ENCODE peak calls at places on chromosomes 16 and 17, in four cellular contexts. One of them, this sample, is unnamed.

GRCh38 chr17:72099919-72100318 is 20.9 kb upstream of the SOX9 start:
- DNase-seq in right lobe of liver: no peak
- DNase-seq in IMR-90: peak; percentile 90
- DNase-seq in heart left ventricle: no peak
- DNase-seq in this sample: no peak

GRCh38 chr17:33904438-33904837 is 350.6 kb upstream of the CCL2 start:
- DNase-seq in right lobe of liver: no peak
- DNase-seq in IMR-90: no peak
- DNase-seq in heart left ventricle: no peak
- DNase-seq in this sample: peak; percentile 80

GRCh38 chr16:20331635-20332034 is 4.3 kb upstream of the GP2 start:
- DNase-seq in right lobe of liver: no peak
- DNase-seq in IMR-90: no peak
- DNase-seq in heart left ventricle: no peak
- DNase-seq in this sample: no peak

GRCh38 chr16:21145738-21146137 is 4.9 kb downstream of the DNAH3 start:
- DNase-seq in right lobe of liver: no peak
- DNase-seq in IMR-90: no peak
- DNase-seq in heart left ventricle: no peak
- DNase-seq in this sample: no peak

GRCh38 chr17:77959216-77959925 is 868 bp downstream of the TNRC6C start:
- DNase-seq in right lobe of liver: peak; percentile 50
- DNase-seq in IMR-90: peak; percentile 19
- DNase-seq in heart left ventricle: no peak
- DNase-seq in this sample: peak; percentile 67

GRCh38 chr16:54280751-54281150 is 5.8 kb downstream of the IRX3 start:
- DNase-seq in right lobe of liver: no peak
- DNase-seq in IMR-90: no peak
- DNase-seq in heart left ventricle: no peak
- DNase-seq in this sample: no peak

GRCh38 chr17:76740329-76741118 is 2.6 kb downstream of the MFSD11 start:
- DNase-seq in right lobe of liver: no peak
- DNase-seq in IMR-90: peak; percentile 66
- DNase-seq in heart left ventricle: peak; percentile 56
- DNase-seq in this sample: no peak

GRCh38 chr17:81926451-81927144 is 937 bp downstream of the MAFG start:
- DNase-seq in right lobe of liver: peak; percentile 92
- DNase-seq in IMR-90: peak; percentile 79
- DNase-seq in heart left ventricle: peak; percentile 89
- DNase-seq in this sample: peak; percentile 92

GRCh38 chr17:47949951-47950350 is 7.7 kb downstream of the PRR15L start:
- DNase-seq in right lobe of liver: peak; percentile 71
- DNase-seq in IMR-90: no peak
- DNase-seq in heart left ventricle: no peak
- DNase-seq in this sample: no peak

GRCh38 chr16:410516-411178 is 9.0 kb downstream of the DECR2 start:
- DNase-seq in right lobe of liver: no peak
- DNase-seq in IMR-90: no peak
- DNase-seq in heart left ventricle: no peak
- DNase-seq in this sample: no peak

GRCh38 chr17:48601528-48602430 is 3.0 kb downstream of the HOXB6 start:
- DNase-seq in right lobe of liver: no peak
- DNase-seq in IMR-90: no peak
- DNase-seq in heart left ventricle: no peak
- DNase-seq in this sample: no peak

GRCh38 chr16:48323783-48324775 is 61.1 kb downstream of the SIAH1 start:
- DNase-seq in right lobe of liver: no peak
- DNase-seq in IMR-90: peak; percentile 72
- DNase-seq in heart left ventricle: no peak
- DNase-seq in this sample: no peak

GRCh38 chr17:78360371-78361226 is 722 bp upstream of the SOCS3 start:
- DNase-seq in right lobe of liver: peak; percentile 96
- DNase-seq in IMR-90: peak; percentile 80
- DNase-seq in heart left ventricle: peak; percentile 94
- DNase-seq in this sample: peak; percentile 91

GRCh38 chr16:27844826-27845225 is 218.7 kb downstream of the GSG1L start:
- DNase-seq in right lobe of liver: no peak
- DNase-seq in IMR-90: no peak
- DNase-seq in heart left ventricle: no peak
- DNase-seq in this sample: no peak

GRCh38 chr16:15682105-15682570 is 32.1 kb downstream of the NDE1 start:
- DNase-seq in right lobe of liver: no peak
- DNase-seq in IMR-90: peak; percentile 84
- DNase-seq in heart left ventricle: no peak
- DNase-seq in this sample: peak; percentile 85

GRCh38 chr17:19386276-19386863 is 620 bp downstream of the MFAP4 start:
- DNase-seq in right lobe of liver: peak; percentile 62
- DNase-seq in IMR-90: peak; percentile 92
- DNase-seq in heart left ventricle: peak; percentile 81
- DNase-seq in this sample: peak; percentile 60

GRCh38 chr17:48751172-48751571 is 22.6 kb upstream of the HOXB13 start:
- DNase-seq in right lobe of liver: no peak
- DNase-seq in IMR-90: no peak
- DNase-seq in heart left ventricle: no peak
- DNase-seq in this sample: no peak

GRCh38 chr16:24309222-24309905 is 53.2 kb downstream of the CACNG3 start:
- DNase-seq in right lobe of liver: no peak
- DNase-seq in IMR-90: peak; percentile 39
- DNase-seq in heart left ventricle: no peak
- DNase-seq in this sample: peak; percentile 18

GRCh38 chr17:39813631-39814030 is 50.5 kb downstream of the IKZF3 start:
- DNase-seq in right lobe of liver: no peak
- DNase-seq in IMR-90: no peak
- DNase-seq in heart left ventricle: no peak
- DNase-seq in this sample: no peak

GRCh38 chr17:45823598-45823997 is 21.1 kb upstream of the SPPL2C start:
- DNase-seq in right lobe of liver: no peak
- DNase-seq in IMR-90: no peak
- DNase-seq in heart left ventricle: no peak
- DNase-seq in this sample: no peak

GRCh38 chr16:66175580-66175979 is 190.9 kb upstream of the CDH5 start:
- DNase-seq in right lobe of liver: peak; percentile 7
- DNase-seq in IMR-90: no peak
- DNase-seq in heart left ventricle: no peak
- DNase-seq in this sample: no peak

GRCh38 chr17:72476575-72476986 is 355.8 kb downstream of the SOX9 start:
- DNase-seq in right lobe of liver: no peak
- DNase-seq in IMR-90: no peak
- DNase-seq in heart left ventricle: no peak
- DNase-seq in this sample: no peak

GRCh38 chr17:74522381-74523090 is 8.7 kb downstream of the CD300LB start:
- DNase-seq in right lobe of liver: peak; percentile 43
- DNase-seq in IMR-90: no peak
- DNase-seq in heart left ventricle: no peak
- DNase-seq in this sample: no peak

GRCh38 chr17:41360291-41360995 is 9.2 kb downstream of the KRT33B start:
- DNase-seq in right lobe of liver: no peak
- DNase-seq in IMR-90: peak; percentile 59
- DNase-seq in heart left ventricle: no peak
- DNase-seq in this sample: no peak

GRCh38 chr17:5201011-5201410 is 9.3 kb upstream of the ZNF594 start:
- DNase-seq in right lobe of liver: no peak
- DNase-seq in IMR-90: no peak
- DNase-seq in heart left ventricle: no peak
- DNase-seq in this sample: no peak

GRCh38 chr16:27828671-27829070 is 234.8 kb downstream of the GSG1L start:
- DNase-seq in right lobe of liver: no peak
- DNase-seq in IMR-90: no peak
- DNase-seq in heart left ventricle: no peak
- DNase-seq in this sample: no peak

GRCh38 chr16:67256701-67257230 is 8.0 kb downstream of the SLC9A5 start:
- DNase-seq in right lobe of liver: no peak
- DNase-seq in IMR-90: no peak
- DNase-seq in heart left ventricle: no peak
- DNase-seq in this sample: no peak

GRCh38 chr17:21214777-21215541 is 998 bp upstream of the TMEM11 start:
- DNase-seq in right lobe of liver: no peak
- DNase-seq in IMR-90: no peak
- DNase-seq in heart left ventricle: no peak
- DNase-seq in this sample: peak; percentile 53

GRCh38 chr16:17145029-17145428 is 325.7 kb downstream of the XYLT1 start:
- DNase-seq in right lobe of liver: no peak
- DNase-seq in IMR-90: no peak
- DNase-seq in heart left ventricle: no peak
- DNase-seq in this sample: no peak

GRCh38 chr17:42623732-42624596 is 14.5 kb downstream of the TUBG1 start:
- DNase-seq in right lobe of liver: no peak
- DNase-seq in IMR-90: peak; percentile 38
- DNase-seq in heart left ventricle: no peak
- DNase-seq in this sample: peak; percentile 89

GRCh38 chr17:39705786-39706348 is 6.0 kb downstream of the ERBB2 start:
- DNase-seq in right lobe of liver: peak; percentile 95
- DNase-seq in IMR-90: no peak
- DNase-seq in heart left ventricle: peak; percentile 71
- DNase-seq in this sample: no peak

GRCh38 chr16:13453938-13454553 is 465.9 kb upstream of the ERCC4 start:
- DNase-seq in right lobe of liver: no peak
- DNase-seq in IMR-90: no peak
- DNase-seq in heart left ventricle: no peak
- DNase-seq in this sample: peak; percentile 56

GRCh38 chr17:77429985-77430752 is 289.4 kb downstream of the SEC14L1 start:
- DNase-seq in right lobe of liver: peak; percentile 88
- DNase-seq in IMR-90: peak; percentile 99
- DNase-seq in heart left ventricle: peak; percentile 94
- DNase-seq in this sample: peak; percentile 71

GRCh38 chr17:9529033-9529748 is 46.4 kb downstream of the STX8 start:
- DNase-seq in right lobe of liver: no peak
- DNase-seq in IMR-90: peak; percentile 56
- DNase-seq in heart left ventricle: no peak
- DNase-seq in this sample: peak; percentile 10

GRCh38 chr17:68029512-68030215 is 5.9 kb upstream of the KPNA2 start:
- DNase-seq in right lobe of liver: peak; percentile 79
- DNase-seq in IMR-90: no peak
- DNase-seq in heart left ventricle: no peak
- DNase-seq in this sample: no peak

GRCh38 chr17:64788286-64789060 is 126.4 kb upstream of the SMURF2 start:
- DNase-seq in right lobe of liver: peak; percentile 35
- DNase-seq in IMR-90: no peak
- DNase-seq in heart left ventricle: no peak
- DNase-seq in this sample: no peak

GRCh38 chr16:25426829-25427228 is 169.2 kb upstream of the ZKSCAN2 start:
- DNase-seq in right lobe of liver: no peak
- DNase-seq in IMR-90: no peak
- DNase-seq in heart left ventricle: no peak
- DNase-seq in this sample: no peak

GRCh38 chr16:2082983-2083364 is 35.2 kb downstream of the TSC2 start:
- DNase-seq in right lobe of liver: no peak
- DNase-seq in IMR-90: no peak
- DNase-seq in heart left ventricle: no peak
- DNase-seq in this sample: no peak

GRCh38 chr16:2081201-2081600 is 33.4 kb downstream of the TSC2 start:
- DNase-seq in right lobe of liver: no peak
- DNase-seq in IMR-90: no peak
- DNase-seq in heart left ventricle: no peak
- DNase-seq in this sample: no peak

GRCh38 chr16:2083409-2083808 is 35.6 kb downstream of the TSC2 start:
- DNase-seq in right lobe of liver: no peak
- DNase-seq in IMR-90: no peak
- DNase-seq in heart left ventricle: no peak
- DNase-seq in this sample: no peak

GRCh38 chr16:2081685-2082084 is 33.9 kb downstream of the TSC2 start:
- DNase-seq in right lobe of liver: no peak
- DNase-seq in IMR-90: no peak
- DNase-seq in heart left ventricle: peak; percentile 65
- DNase-seq in this sample: no peak

GRCh38 chr16:2082171-2082982 is 34.6 kb downstream of the TSC2 start:
- DNase-seq in right lobe of liver: peak; percentile 95
- DNase-seq in IMR-90: peak; percentile 41
- DNase-seq in heart left ventricle: peak; percentile 65
- DNase-seq in this sample: no peak
- TF ChIP-seq POLR2A in right lobe of liver: peak; percentile 27
- TF ChIP-seq POLR2A in IMR-90: no peak
- TF ChIP-seq POLR2A in heart left ventricle: no peak
- TF ChIP-seq POLR2A in this sample: no peak

GRCh38 chr16:6913535-6913934 is 419.1 kb upstream of the RBFOX1 start:
- DNase-seq in right lobe of liver: no peak
- DNase-seq in IMR-90: no peak
- DNase-seq in heart left ventricle: no peak
- DNase-seq in this sample: no peak
- TF ChIP-seq POLR2A in right lobe of liver: no peak
- TF ChIP-seq POLR2A in IMR-90: no peak
- TF ChIP-seq POLR2A in heart left ventricle: no peak
- TF ChIP-seq POLR2A in this sample: no peak

GRCh38 chr17:7842380-7842949 is 8.4 kb downstream of the KDM6B start:
- DNase-seq in right lobe of liver: peak; percentile 75
- DNase-seq in IMR-90: peak; percentile 97
- DNase-seq in heart left ventricle: peak; percentile 91
- DNase-seq in this sample: peak; percentile 73

GRCh38 chr17:7842950-7843535 is 9.0 kb downstream of the KDM6B start:
- DNase-seq in right lobe of liver: peak; percentile 76
- DNase-seq in IMR-90: peak; percentile 94
- DNase-seq in heart left ventricle: peak; percentile 90
- DNase-seq in this sample: peak; percentile 75

GRCh38 chr17:7844292-7845154 is 10.3 kb upstream of the TMEM88 start:
- DNase-seq in right lobe of liver: peak; percentile 96
- DNase-seq in IMR-90: peak; percentile 94
- DNase-seq in heart left ventricle: peak; percentile 95
- DNase-seq in this sample: peak; percentile 94

GRCh38 chr17:7845359-7846062 is 9.4 kb upstream of the TMEM88 start:
- DNase-seq in right lobe of liver: peak; percentile 50
- DNase-seq in IMR-90: no peak
- DNase-seq in heart left ventricle: no peak
- DNase-seq in this sample: no peak

GRCh38 chr17:7843536-7844291 is 9.7 kb downstream of the KDM6B start:
- DNase-seq in right lobe of liver: peak; percentile 92
- DNase-seq in IMR-90: peak; percentile 90
- DNase-seq in heart left ventricle: peak; percentile 90
- DNase-seq in this sample: peak; percentile 79
- TF ChIP-seq POLR2A in right lobe of liver: peak; percentile 84
- TF ChIP-seq POLR2A in IMR-90: peak; percentile 87
- TF ChIP-seq POLR2A in heart left ventricle: peak; percentile 27
- TF ChIP-seq POLR2A in this sample: peak; percentile 40

DNA sequence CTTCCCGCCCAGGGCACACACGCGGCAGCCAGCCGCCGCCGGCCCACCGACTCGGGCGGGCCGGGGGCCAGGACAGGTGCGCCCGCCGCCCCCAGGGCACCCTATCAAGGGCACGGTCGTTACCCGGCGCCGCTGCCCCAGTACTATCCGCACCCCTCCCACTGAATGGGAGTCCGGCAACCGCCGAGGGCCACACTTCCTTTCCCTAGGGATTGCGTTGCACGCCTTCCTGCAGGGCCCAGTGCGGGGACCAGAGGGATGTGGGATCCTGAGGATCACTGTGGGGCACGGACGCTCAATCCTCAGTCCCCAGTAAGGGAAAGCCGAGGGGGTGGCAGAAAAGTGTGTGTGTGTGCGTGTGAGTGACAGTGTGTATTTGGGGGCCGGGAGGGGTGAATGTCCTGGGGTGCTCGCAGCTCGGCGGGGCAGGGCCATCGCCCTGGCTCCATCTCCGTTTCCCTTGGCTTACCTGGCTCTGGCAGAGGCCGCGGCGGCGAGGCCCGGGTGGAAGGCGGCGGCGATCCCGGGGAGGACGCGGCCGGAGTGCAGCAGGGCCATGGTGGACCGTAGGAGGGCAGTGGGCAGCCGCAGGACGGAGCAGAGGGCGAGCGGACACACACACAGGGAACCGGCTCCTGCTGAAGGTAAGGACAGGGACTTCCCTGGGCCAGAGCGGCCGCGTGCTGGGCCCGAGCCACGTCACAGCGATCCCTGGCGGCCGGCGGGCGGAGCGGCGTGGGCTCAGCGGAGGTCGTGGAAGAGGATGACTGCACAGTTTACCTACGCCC is at the start of gene GOT2:
- DNase-seq in right lobe of liver: peak; percentile 88
- DNase-seq in IMR-90: peak; percentile 79
- DNase-seq in heart left ventricle: peak; percentile 84
- DNase-seq in this sample: peak; percentile 94
- TF ChIP-seq POLR2A in right lobe of liver: peak; percentile 70
- TF ChIP-seq POLR2A in IMR-90: no peak
- TF ChIP-seq POLR2A in heart left ventricle: peak; percentile 22
- TF ChIP-seq POLR2A in this sample: peak; percentile 80